ENCODE peak calls at places on chromosomes 2 and 18, in four cellular contexts. Q is GM12878, V is HepG2, B is H1. F is an unnamed sample.

GRCh38 chr2:196987654-196988364 is 61.3 kb upstream of the PGAP1 start:
- DNase-seq in V (peak), B (no peak), Q (peak), F (no peak)

GRCh38 chr2:64595397-64596160 is 58.1 kb downstream of the SERTAD2 start:
- DNase-seq in Q (no peak), B (no peak), V (peak), F (no peak)

GRCh38 chr18:59015531-59016152 is 124.0 kb upstream of the SEC11C start:
- DNase-seq in V (no peak), Q (no peak), B (peak), F (no peak)

GRCh38 chr2:179240481-179241451 is 23.9 kb downstream of the SESTD1 start:
- DNase-seq in B (no peak), Q (no peak), V (peak), F (no peak)

GRCh38 chr2:146844226-146844990 is 1000.4 kb upstream of the ACVR2A start:
- DNase-seq in Q (no peak), V (no peak), B (no peak), F (no peak)

GRCh38 chr2:148907085-148907785 is 32.2 kb downstream of the KIF5C start:
- DNase-seq in B (no peak), V (no peak), Q (no peak), F (no peak)

GRCh38 chr2:120874401-120874821 is 138.7 kb downstream of the GLI2 start:
- DNase-seq in B (no peak), V (no peak), Q (no peak), F (no peak)

GRCh38 chr2:111121028-111121872 is 536 bp downstream of the BCL2L11 start:
- DNase-seq in B (peak), Q (no peak), V (peak), F (no peak)

GRCh38 chr18:34864836-34865497 is 154.9 kb downstream of the DTNA start:
- DNase-seq in V (no peak), B (no peak), Q (no peak), F (no peak)

GRCh38 chr2:10752236-10752635 is 30.8 kb downstream of the ATP6V1C2 start:
- DNase-seq in Q (no peak), B (no peak), V (no peak), F (no peak)

GRCh38 chr2:202529389-202529788 is 105.4 kb upstream of the FAM117B start:
- DNase-seq in B (no peak), V (no peak), Q (no peak), F (no peak)

GRCh38 chr2:167988296-167988695 is 259.1 kb downstream of the STK39 start:
- DNase-seq in V (no peak), B (no peak), Q (no peak), F (no peak)

GRCh38 chr2:188202777-188203176 is 88.9 kb upstream of the GULP1 start:
- DNase-seq in Q (no peak), B (no peak), V (no peak), F (no peak)

GRCh38 chr2:188201639-188202038 is 90.0 kb upstream of the GULP1 start:
- DNase-seq in V (no peak), B (no peak), Q (no peak), F (no peak)

GRCh38 chr2:188203756-188204155 is 87.9 kb upstream of the GULP1 start:
- DNase-seq in B (no peak), V (no peak), Q (no peak), F (no peak)

GRCh38 chr2:188196343-188197008 is 95.2 kb upstream of the GULP1 start:
- DNase-seq in B (no peak), Q (no peak), V (no peak), F (no peak)

DNA sequence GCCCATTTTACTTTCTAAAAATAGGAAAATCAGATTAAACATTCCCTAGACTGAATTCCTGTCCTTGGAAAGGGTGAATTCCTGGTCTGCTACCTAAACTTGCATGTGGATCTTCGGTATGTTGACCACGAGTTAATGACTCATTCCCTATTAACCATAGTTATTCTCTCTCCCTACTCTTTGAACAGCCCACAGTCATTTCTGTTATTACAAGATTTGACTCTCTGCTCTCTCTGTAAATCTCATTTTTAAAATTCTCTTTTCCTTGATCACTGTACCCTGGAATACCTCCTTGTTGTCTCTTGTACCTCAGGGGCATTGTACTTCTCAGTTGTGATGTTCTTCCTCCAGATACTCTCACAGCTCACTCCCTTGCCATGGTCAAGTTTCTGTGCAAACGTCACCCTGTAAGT is 92.0 kb upstream of the GULP1 start:
- DNase-seq in B (no peak), Q (no peak), V (peak), F (no peak)
- TF ChIP-seq SUZ12 in B (no peak), Q (no peak), V (no peak), F (no peak)

GRCh38 chr18:49527631-49528327 is 34.1 kb upstream of the LIPG start:
- DNase-seq in B (no peak), V (no peak), Q (no peak), F (no peak)

GRCh38 chr18:49525981-49526380 is 35.9 kb upstream of the LIPG start:
- DNase-seq in B (no peak), V (no peak), Q (no peak), F (no peak)

GRCh38 chr18:49521251-49521650 is 34.2 kb upstream of the C18orf32 start:
- DNase-seq in V (no peak), B (no peak), Q (no peak), F (no peak)

GRCh38 chr18:49524349-49524748 is 37.3 kb upstream of the C18orf32 start:
- DNase-seq in Q (no peak), B (no peak), V (no peak), F (no peak)

GRCh38 chr18:49524951-49525350 is 36.9 kb upstream of the LIPG start:
- DNase-seq in B (no peak), Q (no peak), V (no peak), F (no peak)
- H3K9ac ChIP-seq in B (no peak), Q (no peak), V (no peak), F (no peak)

GRCh38 chr2:163123526-163123925 is 285.0 kb upstream of the KCNH7 start:
- DNase-seq in B (no peak), Q (no peak), V (no peak), F (no peak)
- TF ChIP-seq SUZ12 in B (no peak), Q (no peak), V (no peak), F (no peak)

GRCh38 chr2:16406929-16407328 is 258.7 kb downstream of the CYRIA start:
- DNase-seq in Q (no peak), B (no peak), V (no peak), F (no peak)
- H3K9ac ChIP-seq in Q (no peak), B (no peak), V (no peak), F (no peak)

GRCh38 chr2:17958486-17959092 is 80.1 kb downstream of the KCNS3 start:
- DNase-seq in Q (no peak), V (no peak), B (no peak), F (no peak)
- TF ChIP-seq SUZ12 in Q (no peak), V (no peak), B (no peak), F (no peak)

DNA sequence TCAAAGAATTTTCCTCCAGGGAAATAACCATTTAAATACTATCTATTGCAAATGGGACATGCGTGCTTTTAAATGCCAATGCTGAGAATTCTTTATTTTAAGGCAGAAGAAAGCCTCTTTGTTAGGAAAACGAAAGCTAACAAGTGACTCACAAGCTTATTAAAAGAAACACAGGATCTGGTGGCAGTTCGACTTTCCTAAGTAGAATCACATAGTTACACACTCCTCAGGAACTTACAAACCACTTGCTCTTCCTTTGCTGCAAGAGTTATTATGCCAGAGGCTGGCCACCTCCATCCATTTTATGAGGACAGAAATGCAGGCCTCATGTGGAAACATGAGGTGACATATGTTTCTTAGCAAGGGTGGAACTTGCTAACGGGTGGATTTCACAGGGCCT is 152.5 kb upstream of the TTC39C start:
- DNase-seq in V (no peak), B (no peak), Q (no peak), F (no peak)
- H3K9ac ChIP-seq in V (no peak), B (no peak), Q (no peak), F (no peak)

GRCh38 chr2:96897491-96898134 is 27.7 kb upstream of the SEMA4C start:
- DNase-seq in V (no peak), Q (no peak), B (no peak), F (no peak)

GRCh38 chr2:96900237-96900636 is 30.4 kb upstream of the SEMA4C start:
- DNase-seq in B (no peak), V (no peak), Q (no peak), F (no peak)

GRCh38 chr2:96898135-96898505 is 28.2 kb upstream of the SEMA4C start:
- DNase-seq in B (no peak), V (no peak), Q (no peak), F (no peak)

GRCh38 chr2:96898636-96899035 is 28.8 kb upstream of the SEMA4C start:
- DNase-seq in V (no peak), Q (no peak), B (no peak), F (no peak)

DNA sequence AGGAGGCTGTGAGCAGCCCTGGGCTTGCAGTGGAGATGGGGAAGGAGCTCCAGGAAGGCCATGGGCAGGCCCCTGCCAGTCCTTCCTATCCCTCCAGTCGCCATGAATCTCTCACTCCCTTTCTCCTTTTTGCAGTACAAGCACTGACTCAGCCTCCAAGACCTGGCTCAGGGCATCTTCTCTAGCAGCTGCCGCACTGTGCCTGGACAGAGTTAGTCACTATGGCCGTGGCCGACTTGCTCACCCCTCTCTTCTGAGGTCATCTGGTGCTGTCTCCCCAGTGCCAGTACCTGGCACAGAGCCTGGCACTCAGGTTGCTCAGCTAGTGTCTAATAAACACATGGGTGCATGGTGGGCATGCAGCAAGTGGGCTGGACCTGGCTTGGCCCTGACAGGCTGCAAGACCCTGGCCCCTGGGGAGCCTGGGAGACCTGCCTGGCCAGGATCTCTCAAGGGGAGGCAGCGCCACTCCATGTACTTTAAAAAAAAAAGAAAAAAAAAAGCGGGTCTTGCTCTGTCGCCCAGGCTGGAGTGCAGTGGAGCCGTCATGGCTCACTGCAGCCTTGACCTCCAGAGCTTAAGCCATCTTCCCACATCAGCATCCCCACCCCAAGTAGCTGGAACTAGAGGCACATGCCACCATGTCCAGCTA is 29.3 kb upstream of the SEMA4C start:
- DNase-seq in V (no peak), B (no peak), Q (no peak), F (no peak)
- TF ChIP-seq SUZ12 in V (no peak), B (no peak), Q (no peak), F (no peak)